ENCODE peak calls at places on chromosomes 1 and 21, in four cellular contexts. H is HepG2, T is K562, G is SK-N-SH. D is an unnamed sample.

GRCh38 chr1:233367057-233367759 is 39.7 kb downstream of the MAP3K21 start:
- DNase-seq in T (no peak), G (no peak), H (peak), D (no peak)

GRCh38 chr1:204228896-204229295 is 15.1 kb upstream of the GOLT1A start:
- DNase-seq in T (no peak), H (no peak), G (no peak), D (no peak)

GRCh38 chr1:160124709-160125478 is 9.3 kb downstream of the ATP1A2 start:
- DNase-seq in H (peak), G (no peak), T (no peak), D (no peak)

GRCh38 chr1:179742291-179742690 is 800 bp upstream of the FAM163A start:
- DNase-seq in H (no peak), T (no peak), G (no peak), D (no peak)

GRCh38 chr1:113057006-113057405 is 16.0 kb upstream of the LRIG2 start:
- DNase-seq in T (no peak), G (peak), H (no peak), D (no peak)

GRCh38 chr1:172325562-172325961 is 94.9 kb upstream of the C1orf105 start:
- DNase-seq in T (no peak), G (no peak), H (no peak), D (no peak)

GRCh38 chr1:18501833-18502232 is 21.1 kb downstream of the KLHDC7A start:
- DNase-seq in G (no peak), T (no peak), H (no peak), D (no peak)

GRCh38 chr1:199759268-199759724 is 268.2 kb upstream of the NR5A2 start:
- DNase-seq in H (no peak), T (no peak), G (no peak), D (no peak)

GRCh38 chr1:232992227-232992626 is 41.8 kb downstream of the NTPCR start:
- DNase-seq in H (no peak), T (no peak), G (no peak), D (no peak)

GRCh38 chr1:177255411-177255810 is 84.7 kb downstream of the BRINP2 start:
- DNase-seq in G (no peak), T (no peak), H (peak), D (no peak)

GRCh38 chr1:3668585-3669300 is 16.4 kb downstream of the TP73 start:
- DNase-seq in G (no peak), H (peak), T (peak), D (no peak)

GRCh38 chr1:173581384-173582078 is 21.3 kb downstream of the SLC9C2 start:
- DNase-seq in G (no peak), T (no peak), H (no peak), D (no peak)

GRCh38 chr1:81802601-81803422 is 2.1 kb downstream of the ADGRL2 start:
- DNase-seq in H (no peak), T (no peak), G (peak), D (no peak)

GRCh38 chr1:80059940-80060339 is 1053.4 kb upstream of the ADGRL4 start:
- DNase-seq in G (no peak), H (no peak), T (no peak), D (no peak)

GRCh38 chr1:30919025-30919881 is 10.7 kb upstream of the SDC3 start:
- DNase-seq in T (peak), H (no peak), G (no peak), D (no peak)

GRCh38 chr1:29711582-29712274 is 475.4 kb downstream of the PTPRU start:
- DNase-seq in G (no peak), T (no peak), H (no peak), D (peak)
- TF ChIP-seq NFIC in G (peak), T (no peak), H (no peak), D (peak)

DNA sequence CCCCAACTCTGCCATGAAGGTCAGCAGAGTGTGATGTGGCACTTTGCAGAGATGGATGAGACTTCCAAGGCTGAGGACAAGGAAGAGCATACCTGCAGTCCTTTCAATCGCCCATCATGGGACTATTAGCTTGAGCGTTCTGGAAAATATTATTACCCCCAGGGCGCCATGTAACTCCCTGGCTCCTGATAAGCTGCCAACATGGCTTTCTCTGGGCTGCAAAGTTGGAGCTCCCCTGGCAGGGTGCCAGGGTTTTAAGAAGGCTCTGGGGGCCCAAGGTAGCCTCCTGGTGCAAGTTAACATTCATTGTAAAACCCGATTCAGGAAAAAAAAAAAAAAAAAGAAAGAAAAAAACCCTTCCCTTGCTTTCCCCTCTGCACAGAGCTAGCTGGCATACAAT is 196.7 kb downstream of the PBX1 start:
- DNase-seq in H (no peak), T (no peak), G (peak), D (no peak)
- TF ChIP-seq NFIC in H (no peak), T (peak), G (peak), D (no peak)

DNA sequence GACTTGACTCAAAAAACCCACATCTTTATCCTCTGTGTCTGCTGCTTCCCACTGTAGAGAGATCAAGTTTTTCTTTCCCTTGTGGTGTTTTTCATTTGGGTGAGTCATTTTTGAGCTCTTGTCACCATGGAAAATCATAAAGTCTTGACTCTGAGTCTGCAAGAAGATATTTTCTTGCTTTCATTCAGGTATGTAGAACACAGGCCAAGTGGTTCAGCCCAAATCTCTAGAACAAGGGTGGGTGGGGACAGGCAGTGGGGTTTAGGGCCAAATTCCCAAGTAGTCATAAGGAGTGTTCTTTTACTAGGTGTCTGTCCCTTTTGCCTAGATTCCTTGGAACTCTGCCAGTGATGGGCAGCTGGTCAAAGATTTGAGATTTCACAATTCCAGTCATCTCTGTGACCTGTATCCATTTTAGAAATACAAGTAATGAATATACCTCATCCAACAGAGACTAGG is 21.5 kb upstream of the ARHGAP29 start:
- DNase-seq in H (peak), T (no peak), G (peak), D (no peak)
- TF ChIP-seq NFIC in H (no peak), T (no peak), G (peak), D (no peak)

GRCh38 chr21:29084372-29084771 is 10.9 kb upstream of the CCT8 start:
- DNase-seq in H (no peak), T (no peak), G (no peak), D (no peak)
- TF ChIP-seq NFIC in H (no peak), T (no peak), G (no peak), D (no peak)

DNA sequence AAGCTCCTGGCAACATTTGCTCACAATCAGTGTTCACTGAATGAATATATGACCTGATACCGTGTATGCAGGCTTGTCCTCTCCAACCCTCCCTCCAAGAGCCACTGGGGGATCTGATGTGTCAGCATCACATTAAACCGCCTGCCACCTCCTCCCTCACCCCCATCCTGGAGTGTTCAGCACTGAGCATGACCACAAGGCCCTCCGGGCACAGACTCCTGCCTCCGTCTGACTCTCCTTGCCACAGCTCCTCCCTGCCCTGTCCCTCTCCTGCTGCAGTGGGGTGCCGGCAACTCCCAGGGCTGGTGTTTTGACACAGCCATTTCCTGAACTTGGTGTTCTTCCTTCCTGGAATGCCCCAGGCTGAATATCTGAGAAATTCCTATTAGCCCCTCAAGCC is 136.7 kb downstream of the FCRL5 start:
- DNase-seq in T (no peak), H (no peak), G (no peak), D (no peak)
- TF ChIP-seq NFIC in T (no peak), H (no peak), G (no peak), D (no peak)

GRCh38 chr1:152367436-152367835 is 7.6 kb upstream of the FLG2 start:
- DNase-seq in G (no peak), T (no peak), H (no peak), D (no peak)
- TF ChIP-seq NFIC in G (no peak), T (no peak), H (no peak), D (no peak)

DNA sequence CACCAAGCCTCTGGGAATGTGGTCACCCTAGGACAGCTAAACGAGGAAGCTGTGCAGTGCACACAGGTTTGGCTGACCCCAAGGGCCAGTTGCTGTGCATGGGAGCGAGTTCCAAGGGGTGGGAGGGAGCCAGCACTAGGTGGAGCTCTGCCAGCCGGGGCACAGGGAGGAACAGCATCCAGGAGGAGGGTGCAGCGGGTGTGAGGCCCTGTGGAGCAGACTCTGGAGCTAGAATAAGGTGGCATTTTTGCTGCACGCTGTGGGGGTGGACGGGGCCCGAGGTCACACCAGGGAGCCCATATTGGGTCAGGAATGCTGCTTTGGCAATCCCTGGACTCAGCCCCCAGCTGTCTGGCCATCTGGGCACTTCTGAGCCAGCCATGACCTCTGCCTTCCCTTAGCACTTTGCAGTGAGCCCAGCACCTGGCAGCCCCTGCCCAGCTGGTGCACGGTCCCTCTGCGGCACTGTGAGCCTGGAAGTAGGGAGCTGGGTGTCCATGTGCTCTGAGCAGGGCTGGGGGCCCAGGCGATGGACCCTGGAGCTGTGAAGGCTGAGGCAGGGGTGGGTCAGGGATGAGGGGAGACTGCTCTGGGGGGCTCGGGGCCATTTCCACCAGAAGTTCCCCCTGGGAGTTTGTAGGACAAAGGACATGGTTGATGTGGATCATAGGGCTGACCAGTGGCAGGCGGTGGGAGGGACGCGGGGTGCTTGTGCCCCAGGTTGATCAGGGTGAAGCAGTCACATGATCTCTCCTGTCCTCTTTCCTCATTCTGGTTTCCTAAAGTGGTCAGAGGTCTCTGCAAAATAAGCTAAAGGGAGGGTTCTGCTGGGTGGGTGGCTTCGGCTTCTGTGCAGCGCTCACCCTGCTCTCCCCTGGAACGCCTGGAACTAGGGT is 8.9 kb downstream of the PDXK start:
- DNase-seq in G (no peak), T (no peak), H (peak), D (no peak)
- TF ChIP-seq NFIC in G (no peak), T (no peak), H (no peak), D (no peak)

GRCh38 chr1:11984559-11984958 is 4.3 kb downstream of the MFN2 start:
- DNase-seq in G (no peak), T (no peak), H (peak), D (no peak)
- TF ChIP-seq NFIC in G (no peak), T (no peak), H (no peak), D (no peak)

GRCh38 chr1:91608876-91609275 is 108.2 kb downstream of the CDC7 start:
- DNase-seq in T (no peak), G (no peak), H (no peak), D (no peak)

GRCh38 chr1:91611498-91611917 is 110.9 kb downstream of the CDC7 start:
- DNase-seq in T (no peak), H (no peak), G (no peak), D (no peak)

GRCh38 chr1:91610829-91611228 is 110.2 kb downstream of the CDC7 start:
- DNase-seq in T (peak), H (no peak), G (no peak), D (no peak)

GRCh38 chr1:91610102-91610501 is 109.5 kb downstream of the CDC7 start:
- DNase-seq in G (no peak), T (no peak), H (no peak), D (no peak)

GRCh38 chr1:91609571-91609970 is 108.9 kb downstream of the CDC7 start:
- DNase-seq in T (no peak), G (no peak), H (no peak), D (no peak)
- TF ChIP-seq NFIC in T (no peak), G (no peak), H (no peak), D (no peak)

DNA sequence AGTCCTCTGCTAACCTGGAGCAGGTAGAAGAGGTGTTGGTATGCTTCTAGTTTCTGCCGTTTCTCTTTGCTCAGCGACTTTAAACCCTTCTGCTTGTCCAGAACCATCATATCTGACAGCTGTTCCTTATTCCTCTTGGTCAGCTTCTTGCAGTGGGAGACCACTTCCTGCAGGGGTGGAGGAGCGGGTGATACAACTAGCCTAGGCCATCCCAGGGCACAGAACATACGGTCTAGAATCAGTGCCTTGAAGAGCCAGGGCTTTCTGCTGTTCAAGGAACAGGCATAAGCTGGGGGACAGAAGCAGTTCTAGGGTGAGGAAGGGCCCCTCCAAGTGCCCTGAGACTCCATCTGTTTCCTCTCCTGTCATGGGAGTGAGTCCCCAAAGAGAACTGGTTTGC is 32.5 kb downstream of the IQGAP3 start:
- DNase-seq in H (no peak), G (no peak), T (no peak), D (no peak)
- TF ChIP-seq NFIC in H (no peak), G (no peak), T (no peak), D (no peak)

D was measured in GM12878.